ENCODE peak calls at places on chromosomes 12 and 14, in six cellular contexts. Q, D, Y, A, E and I are unnamed samples.
A peak's percentile ranks its signal among the peaks of the same experiment; 100 is the strongest.

GRCh38 chr14:77238356-77238755 is 32.6 kb downstream of the NGB start:
- DNase-seq in Q (no peak), D (no peak), Y (no peak), A (no peak), E (no peak), I (no peak)

GRCh38 chr12:8080131-8080530 is 1.9 kb upstream of the NECAP1 start:
- DNase-seq in Q (peak; percentile 14), D (no peak), Y (no peak), A (no peak), E (no peak), I (no peak)

GRCh38 chr12:108060054-108060453 is 69.0 kb upstream of the WSCD2 start:
- DNase-seq in Q (no peak), D (no peak), Y (no peak), A (no peak), E (no peak), I (no peak)

GRCh38 chr14:99745307-99745951 is 47.8 kb upstream of the EML1 start:
- DNase-seq in Q (no peak), D (no peak), Y (peak; percentile 56), A (no peak), E (no peak), I (no peak)

GRCh38 chr14:37546621-37547447 is 48.2 kb downstream of the FOXA1 start:
- DNase-seq in Q (no peak), D (no peak), Y (no peak), A (no peak), E (no peak), I (no peak)

GRCh38 chr12:54991161-54991991 is 6.8 kb upstream of the TESPA1 start:
- DNase-seq in Q (peak; percentile 62), D (no peak), Y (no peak), A (no peak), E (peak; percentile 25), I (no peak)

GRCh38 chr14:23358042-23358441 is 5.4 kb upstream of the SLC22A17 start:
- DNase-seq in Q (no peak), D (no peak), Y (no peak), A (no peak), E (no peak), I (no peak)

GRCh38 chr12:40216516-40217288 is 8.1 kb upstream of the LRRK2 start:
- DNase-seq in Q (no peak), D (no peak), Y (peak; percentile 13), A (no peak), E (no peak), I (no peak)

GRCh38 chr14:105147701-105148603 is 20.6 kb downstream of the JAG2 start:
- DNase-seq in Q (no peak), D (no peak), Y (no peak), A (no peak), E (no peak), I (no peak)

GRCh38 chr12:3727354-3727753 is 25.6 kb downstream of the CRACR2A start:
- DNase-seq in Q (no peak), D (no peak), Y (no peak), A (no peak), E (no peak), I (no peak)

GRCh38 chr12:95591731-95592130 is 40.5 kb upstream of the USP44 start:
- DNase-seq in Q (no peak), D (no peak), Y (peak; percentile 63), A (no peak), E (no peak), I (no peak)

GRCh38 chr14:77746064-77746463 is 14.9 kb downstream of the SNW1 start:
- DNase-seq in Q (no peak), D (no peak), Y (no peak), A (no peak), E (no peak), I (no peak)

GRCh38 chr12:60704171-60704914 is 1108.5 kb downstream of the SLC16A7 start:
- DNase-seq in Q (no peak), D (no peak), Y (no peak), A (no peak), E (no peak), I (no peak)

GRCh38 chr14:74977164-74977900 is 21.9 kb upstream of the PGF start:
- DNase-seq in Q (no peak), D (no peak), Y (no peak), A (peak; percentile 82), E (no peak), I (no peak)

GRCh38 chr14:74929242-74929641 is 6.2 kb upstream of the RPS6KL1 start:
- DNase-seq in Q (no peak), D (no peak), Y (no peak), A (no peak), E (no peak), I (no peak)

GRCh38 chr14:60327447-60328331 is 78.7 kb downstream of the PPM1A start:
- DNase-seq in Q (peak; percentile 78), D (no peak), Y (no peak), A (no peak), E (peak; percentile 26), I (no peak)

GRCh38 chr14:21302013-21302857 is 22.4 kb downstream of the RPGRIP1 start:
- DNase-seq in Q (no peak), D (no peak), Y (no peak), A (no peak), E (no peak), I (no peak)

GRCh38 chr12:77591959-77592358 is 238.7 kb upstream of the NAV3 start:
- DNase-seq in Q (no peak), D (no peak), Y (no peak), A (no peak), E (no peak), I (no peak)

GRCh38 chr14:56247495-56248087 is 129.4 kb downstream of the PELI2 start:
- DNase-seq in Q (no peak), D (no peak), Y (peak; percentile 58), A (no peak), E (no peak), I (no peak)

GRCh38 chr14:94921870-94922585 is 152.1 kb upstream of the GSC start:
- DNase-seq in Q (no peak), D (no peak), Y (no peak), A (peak; percentile 83), E (no peak), I (no peak)

GRCh38 chr14:28297559-28297958 is 469.0 kb upstream of the FOXG1 start:
- DNase-seq in Q (no peak), D (no peak), Y (no peak), A (no peak), E (no peak), I (no peak)

GRCh38 chr12:9707864-9708808 is 24.8 kb downstream of the CLECL1 start:
- DNase-seq in Q (no peak), D (peak; percentile 47), Y (peak; percentile 76), A (no peak), E (peak; percentile 61), I (peak; percentile 40)